ENCODE peak calls at places on chromosomes 11 and 22, in nine cellular contexts. C is Daoy; U is activated CD4-positive, CD25-positive, alpha-beta regulatory T cell treated with anti-CD3 and anti-CD28 coated beads, Interleukin-2, amount 50 U/mL, for 72 hours; T is astrocyte of the spinal cord; J is stimulated activated naive CD4-positive, alpha-beta T cell; L is NB4; H is endothelial cell; P is A549; G is psoas muscle. D is an unnamed sample.

GRCh38 chr22:28102413-28102812 is 183.4 kb upstream of the PITPNB start:
- DNase-seq in C (no peak), U (no peak), T (no peak), J (no peak), L (no peak), H (no peak), P (no peak), G (no peak), D (no peak)

GRCh38 chr22:39319284-39320170 is at the start of gene RPL3:
- DNase-seq in C (peak), U (peak), T (peak), J (peak), L (peak), H (peak), P (peak), G (peak), D (peak)

GRCh38 chr11:80899381-80899780 is 1458.6 kb upstream of the TENM4 start:
- DNase-seq in C (no peak), U (no peak), T (no peak), J (no peak), L (peak), H (no peak), P (no peak), G (no peak), D (no peak)

GRCh38 chr11:62144641-62145255 is 20.9 kb downstream of the INCENP start:
- DNase-seq in C (no peak), U (no peak), T (no peak), J (no peak), L (no peak), H (no peak), P (no peak), G (no peak), D (peak)

GRCh38 chr11:69721745-69722144 is 17.9 kb upstream of the FGF19 start:
- DNase-seq in C (peak), U (no peak), T (no peak), J (no peak), L (no peak), H (no peak), P (peak), G (no peak), D (no peak)

GRCh38 chr11:69388210-69388609 is 93.3 kb upstream of the LINC01488 start:
- DNase-seq in C (no peak), U (no peak), T (no peak), J (no peak), L (no peak), H (no peak), P (no peak), G (no peak), D (no peak)

GRCh38 chr11:70493891-70494290 is 95.6 kb downstream of the CTTN start:
- DNase-seq in C (no peak), U (no peak), T (no peak), J (no peak), L (no peak), H (no peak), P (no peak), G (peak), D (peak)

GRCh38 chr11:125274309-125274708 is 109.8 kb downstream of the PKNOX2 start:
- DNase-seq in C (no peak), U (no peak), T (no peak), J (no peak), L (no peak), H (no peak), P (no peak), G (no peak), D (no peak)

GRCh38 chr11:107018902-107019493 is 722 bp upstream of the GUCY1A2 start:
- DNase-seq in C (peak), U (no peak), T (peak), J (no peak), L (no peak), H (peak), P (peak), G (peak), D (peak)

GRCh38 chr11:12470236-12470635 is 92.9 kb downstream of the PARVA start:
- DNase-seq in C (no peak), U (no peak), T (no peak), J (no peak), L (no peak), H (no peak), P (no peak), G (no peak), D (no peak)

GRCh38 chr11:61107888-61108287 is 5.6 kb downstream of the CD5 start:
- DNase-seq in C (no peak), U (no peak), T (no peak), J (no peak), L (no peak), H (no peak), P (no peak), G (no peak), D (no peak)

GRCh38 chr11:106077609-106078517 is at the start of gene AASDHPPT:
- DNase-seq in C (peak), U (no peak), T (peak), J (no peak), L (peak), H (peak), P (peak), G (no peak), D (no peak)

GRCh38 chr11:120055646-120056045 is 82.3 kb downstream of the TRIM29 start:
- DNase-seq in C (no peak), U (no peak), T (peak), J (no peak), L (no peak), H (no peak), P (no peak), G (no peak), D (no peak)

GRCh38 chr11:43574949-43575915 is 105.3 kb upstream of the HSD17B12 start:
- DNase-seq in C (peak), U (no peak), T (peak), J (no peak), L (peak), H (no peak), P (peak), G (no peak), D (no peak)

GRCh38 chr11:120208777-120209176 is 2.1 kb upstream of the OAF start:
- DNase-seq in C (peak), U (no peak), T (peak), J (no peak), L (peak), H (no peak), P (peak), G (peak), D (no peak)

GRCh38 chr11:85472953-85473352 is 154.2 kb downstream of the DLG2 start:
- DNase-seq in C (no peak), U (no peak), T (no peak), J (no peak), L (no peak), H (no peak), P (no peak), G (no peak), D (no peak)

GRCh38 chr11:22656128-22656527 is 10.3 kb upstream of the GAS2 start:
- DNase-seq in C (no peak), U (no peak), T (no peak), J (no peak), L (no peak), H (no peak), P (no peak), G (no peak), D (no peak)